ENCODE peak calls at places on chromosomes 4 and X, in seven cellular contexts. Y is CD8-positive, alpha-beta T cell; P is GM23338; A is brain microvascular endothelial cell; D is DND-41; H is K562; O is kidney. X is an unnamed sample.

GRCh38 chr4:85929926-85930325 is 429.9 kb downstream of the MAPK10 start:
- DNase-seq in P (peak), D (peak), Y (no peak), O (peak), H (no peak), A (no peak), X (no peak)

GRCh38 chr4:48664938-48665337 is 115.1 kb downstream of the FRYL start:
- DNase-seq in P (no peak), D (no peak), O (no peak), A (no peak), H (no peak), Y (no peak), X (no peak)

GRCh38 chr4:128846063-128846462 is 36.6 kb downstream of the JADE1 start:
- DNase-seq in H (no peak), D (no peak), O (no peak), A (no peak), P (no peak), Y (no peak), X (no peak)

GRCh38 chr4:23957465-23957864 is 67.6 kb upstream of the PPARGC1A start:
- DNase-seq in H (no peak), O (no peak), Y (no peak), A (no peak), D (no peak), P (no peak), X (no peak)

GRCh38 chr4:11470709-11471441 is 42.2 kb upstream of the HS3ST1 start:
- DNase-seq in Y (no peak), P (peak), O (no peak), H (no peak), D (no peak), A (no peak), X (no peak)

GRCh38 chr4:169254546-169254983 is 16.2 kb downstream of the SH3RF1 start:
- DNase-seq in D (no peak), A (peak), Y (no peak), O (no peak), H (no peak), P (no peak), X (peak)

GRCh38 chrX:140091276-140091886 is 126.1 kb upstream of the CXorf66 start:
- DNase-seq in A (no peak), Y (no peak), D (no peak), P (peak), O (peak), H (peak), X (no peak)

GRCh38 chrX:112636951-112637541 is 42.7 kb downstream of the LHFPL1 start:
- DNase-seq in O (no peak), P (no peak), D (no peak), A (peak), H (no peak), Y (no peak), X (peak)

GRCh38 chr4:176769519-176769918 is 23.2 kb downstream of the VEGFC start:
- DNase-seq in D (no peak), Y (no peak), O (no peak), H (no peak), P (no peak), A (peak), X (peak)

GRCh38 chrX:54824722-54825121 is 17.2 kb downstream of the MAGED2 start:
- DNase-seq in A (no peak), O (no peak), P (no peak), H (no peak), Y (no peak), D (no peak), X (no peak)

GRCh38 chr4:110586137-110586850 is 36.6 kb downstream of the PITX2 start:
- DNase-seq in O (no peak), H (peak), P (peak), Y (no peak), D (no peak), A (peak), X (peak)

GRCh38 chrX:140477987-140478386 is 26.9 kb downstream of the SOX3 start:
- DNase-seq in O (no peak), A (no peak), D (no peak), Y (no peak), P (peak), H (no peak), X (no peak)

GRCh38 chr4:109914356-109914755 is 1.7 kb downstream of the EGF start:
- DNase-seq in A (no peak), D (no peak), Y (no peak), P (peak), H (no peak), O (no peak), X (no peak)

GRCh38 chr4:170305627-170306026 is 215.9 kb upstream of the AADAT start:
- DNase-seq in Y (no peak), D (no peak), O (no peak), A (no peak), H (no peak), P (no peak), X (no peak)

GRCh38 chrX:155071694-155072215 is 447 bp downstream of the BRCC3 start:
- DNase-seq in P (peak), H (peak), A (no peak), D (peak), O (peak), Y (no peak), X (no peak)

GRCh38 chrX:40474205-40474626 is 106.6 kb upstream of the ATP6AP2 start:
- DNase-seq in Y (no peak), A (no peak), H (no peak), O (peak), D (no peak), P (peak), X (no peak)

GRCh38 chr4:152508386-152508785 is 27.5 kb downstream of the FBXW7 start:
- DNase-seq in P (no peak), Y (no peak), O (no peak), H (no peak), A (no peak), D (no peak), X (no peak)

GRCh38 chr4:111778543-111778942 is 366.7 kb upstream of the FAM241A start:
- DNase-seq in P (peak), H (no peak), O (no peak), D (no peak), Y (no peak), A (no peak), X (peak)

GRCh38 chr4:150215601-150216000 is 137.4 kb downstream of the DCLK2 start:
- DNase-seq in D (no peak), O (no peak), A (no peak), Y (no peak), H (no peak), P (no peak), X (no peak)

DNA sequence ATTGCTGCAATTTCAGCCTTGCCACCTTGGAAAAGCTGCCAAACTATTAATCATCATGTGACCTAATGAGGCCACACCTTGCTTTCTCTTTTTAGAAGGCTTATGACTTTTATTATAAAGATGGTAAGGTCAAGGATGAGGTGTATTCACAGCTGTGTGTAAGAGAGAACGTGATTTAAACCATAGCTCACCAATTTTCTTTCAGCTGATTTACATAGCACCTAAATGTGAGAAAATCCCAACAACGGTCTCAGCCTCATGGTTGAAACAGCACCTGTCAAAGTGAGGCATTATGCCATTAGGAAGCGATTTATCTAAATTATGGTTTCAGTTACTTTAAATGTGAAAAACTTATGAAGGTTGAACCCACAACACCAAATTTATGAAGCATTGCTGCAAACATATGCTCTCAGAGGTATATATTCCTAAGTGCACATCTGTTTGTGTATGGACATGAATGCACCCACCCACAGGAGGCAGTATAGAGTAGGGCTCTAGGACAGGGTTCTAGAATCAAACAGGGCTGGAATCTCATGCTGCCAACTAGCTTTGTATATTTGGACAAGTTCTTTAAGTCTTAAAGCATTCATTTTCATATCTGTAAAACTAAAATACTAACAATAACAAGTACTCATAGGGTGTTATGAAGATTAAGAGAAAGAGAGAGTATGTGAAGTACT is 40.7 kb downstream of the ANXA3 start:
- DNase-seq in A (no peak), O (no peak), P (peak), Y (no peak), H (peak), D (peak), X (no peak)
- TF ChIP-seq CTCF in A (peak), O (no peak), P (peak), Y (no peak), H (peak), D (peak), X (peak)

GRCh38 chr4:56653461-56654237 is 27.4 kb downstream of the HOPX start:
- DNase-seq in O (no peak), Y (peak), D (peak), P (peak), A (no peak), H (no peak), X (no peak)

GRCh38 chr4:56648245-56649151 is 32.6 kb downstream of the HOPX start:
- DNase-seq in Y (no peak), P (no peak), D (no peak), O (no peak), H (no peak), A (no peak), X (no peak)

GRCh38 chr4:56651071-56651384 is 30.1 kb downstream of the HOPX start:
- DNase-seq in D (no peak), O (no peak), A (no peak), Y (no peak), P (no peak), H (no peak), X (no peak)

GRCh38 chr4:56649445-56650258 is 31.4 kb downstream of the HOPX start:
- DNase-seq in Y (no peak), O (no peak), D (no peak), A (no peak), P (no peak), H (no peak), X (no peak)

DNA sequence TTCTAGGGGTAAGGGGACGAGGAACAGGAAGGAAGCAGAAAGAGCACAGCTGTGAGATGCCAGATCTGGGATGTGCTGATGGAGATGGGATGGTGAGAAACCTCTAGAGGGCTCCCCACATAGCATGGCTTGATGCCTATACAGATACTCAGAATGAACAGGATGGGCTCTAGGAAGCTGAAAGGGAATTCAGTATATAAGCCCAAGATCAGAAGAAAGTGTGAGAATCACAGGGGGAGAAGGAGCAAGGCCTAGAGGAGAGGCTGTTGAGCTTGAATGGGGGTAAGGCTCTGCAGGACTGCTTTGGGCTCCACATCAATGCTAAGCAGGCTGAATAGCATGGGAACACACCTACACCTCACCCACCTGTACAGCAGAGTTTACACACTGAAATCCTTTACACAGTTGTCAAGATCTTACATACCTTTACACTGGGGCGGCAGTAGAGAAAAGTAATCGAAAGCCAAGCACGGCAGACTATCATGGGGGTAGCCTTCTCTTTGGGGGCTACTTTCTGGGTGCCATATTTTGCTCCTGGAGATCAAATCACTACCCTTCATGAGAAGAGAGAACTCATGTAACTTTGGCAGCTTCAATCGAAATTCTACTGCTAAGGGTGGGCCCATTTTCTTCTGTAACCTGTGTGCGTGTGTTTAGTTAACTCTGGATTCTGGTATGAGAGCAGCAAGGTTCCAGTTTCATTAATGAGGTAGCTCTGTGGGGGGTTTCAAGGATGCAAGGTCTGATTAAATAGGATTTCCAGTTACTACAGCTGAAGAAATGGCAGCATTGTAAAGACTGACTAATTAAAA is 30.6 kb downstream of the HOPX start:
- DNase-seq in O (no peak), Y (no peak), A (no peak), H (no peak), P (peak), D (no peak), X (no peak)
- TF ChIP-seq CTCF in O (no peak), Y (no peak), A (peak), H (no peak), P (peak), D (no peak), X (no peak)

GRCh38 chrX:95040104-95040503 is 1366.1 kb downstream of the FAM133A start:
- DNase-seq in A (no peak), D (no peak), O (no peak), Y (no peak), P (no peak), H (no peak), X (no peak)
- TF ChIP-seq CTCF in A (no peak), D (no peak), O (no peak), Y (no peak), P (no peak), H (no peak), X (no peak)

GRCh38 chr4:1895489-1895888 is 24.3 kb downstream of the NSD2 start:
- DNase-seq in H (no peak), Y (no peak), A (no peak), O (no peak), D (no peak), P (no peak), X (no peak)
- TF ChIP-seq CTCF in H (no peak), Y (no peak), A (no peak), O (no peak), D (no peak), P (no peak), X (no peak)

GRCh38 chr4:69467797-69468196 is 27.9 kb downstream of the UGT2B4 start:
- DNase-seq in A (no peak), Y (no peak), P (peak), H (no peak), O (no peak), D (no peak), X (no peak)

GRCh38 chr4:69473699-69474098 is 22.0 kb downstream of the UGT2B4 start:
- DNase-seq in Y (no peak), D (no peak), O (no peak), H (no peak), A (no peak), P (no peak), X (no peak)

GRCh38 chr4:69471639-69472038 is 24.1 kb downstream of the UGT2B4 start:
- DNase-seq in A (no peak), O (no peak), P (no peak), D (no peak), H (no peak), Y (no peak), X (no peak)

DNA sequence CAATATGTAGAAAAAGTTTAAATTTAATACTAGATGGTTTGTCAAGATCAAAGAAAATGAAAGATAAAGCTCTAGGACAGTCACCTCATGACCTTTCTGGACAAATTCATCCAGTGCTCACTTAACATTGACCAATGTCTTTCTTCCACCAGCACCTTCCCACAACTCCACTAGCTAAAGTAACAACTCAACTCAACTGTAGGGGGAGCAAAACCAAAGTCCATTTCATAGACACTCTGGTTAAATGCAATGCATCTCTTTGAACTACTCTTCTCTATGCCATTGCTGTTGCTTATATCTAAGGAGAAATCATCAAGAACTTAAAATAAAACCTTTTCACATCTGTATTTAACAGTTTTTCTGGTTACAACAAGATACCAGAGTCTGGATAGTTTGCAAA is 25.1 kb downstream of the UGT2B4 start:
- DNase-seq in O (no peak), D (no peak), A (no peak), P (peak), H (no peak), Y (no peak), X (no peak)
- TF ChIP-seq CTCF in O (no peak), D (no peak), A (no peak), P (peak), H (no peak), Y (no peak), X (no peak)

GRCh38 chrX:97747346-97747745 is 863.6 kb downstream of the RPA4 start:
- DNase-seq in Y (no peak), H (no peak), A (no peak), P (no peak), O (no peak), D (no peak), X (no peak)

GRCh38 chrX:97740886-97741285 is 857.2 kb downstream of the RPA4 start:
- DNase-seq in A (no peak), O (no peak), Y (no peak), H (no peak), D (no peak), P (no peak), X (peak)

GRCh38 chrX:97740044-97740443 is 856.3 kb downstream of the RPA4 start:
- DNase-seq in H (no peak), Y (no peak), A (no peak), P (no peak), D (no peak), O (no peak), X (no peak)

DNA sequence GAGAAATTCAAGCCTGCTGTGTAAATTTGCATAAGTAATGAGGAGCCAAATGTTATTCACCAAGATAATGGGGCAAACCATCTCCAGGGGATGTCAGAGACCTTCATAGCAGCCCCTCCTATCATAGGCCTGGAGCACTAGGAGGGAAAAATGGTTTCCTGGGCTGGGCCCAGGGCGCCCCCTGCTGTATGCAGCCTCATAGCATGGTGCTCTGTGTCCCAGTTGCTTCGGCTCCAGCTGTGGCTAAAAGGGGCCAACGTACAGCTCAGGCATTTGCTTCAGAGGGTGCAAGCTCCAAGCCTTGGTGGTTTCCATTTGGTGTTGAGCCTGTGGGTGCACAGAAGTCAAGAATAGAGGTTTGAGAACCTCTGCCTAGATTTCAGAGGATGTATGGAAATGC is 859.3 kb downstream of the RPA4 start:
- DNase-seq in P (peak), A (no peak), D (peak), H (peak), Y (no peak), O (no peak), X (no peak)
- TF ChIP-seq CTCF in P (peak), A (peak), D (peak), H (no peak), Y (no peak), O (no peak), X (peak)

DNA sequence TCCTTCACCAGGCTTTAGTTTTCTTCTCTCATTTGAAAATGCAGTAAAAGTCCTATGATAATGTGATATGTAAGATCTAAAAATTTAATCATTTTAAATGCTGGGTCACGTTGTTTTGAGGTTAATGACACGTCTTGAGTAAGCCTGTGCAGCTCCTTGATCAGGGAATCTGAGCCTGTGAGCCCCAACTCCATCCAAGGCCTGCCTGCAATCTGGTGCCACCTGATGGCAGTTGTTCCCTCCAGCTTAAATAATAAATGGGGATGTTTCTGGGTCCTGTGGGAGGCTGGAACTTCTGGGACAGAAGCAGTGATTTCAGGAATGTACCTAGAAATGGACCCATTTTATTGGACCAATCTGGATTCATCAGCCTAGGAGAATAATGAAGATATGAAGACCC is 455.4 kb upstream of the ADGRL3 start:
- DNase-seq in H (no peak), P (peak), D (no peak), O (no peak), Y (no peak), A (no peak), X (peak)
- TF ChIP-seq CTCF in H (no peak), P (peak), D (no peak), O (no peak), Y (no peak), A (peak), X (peak)

DNA sequence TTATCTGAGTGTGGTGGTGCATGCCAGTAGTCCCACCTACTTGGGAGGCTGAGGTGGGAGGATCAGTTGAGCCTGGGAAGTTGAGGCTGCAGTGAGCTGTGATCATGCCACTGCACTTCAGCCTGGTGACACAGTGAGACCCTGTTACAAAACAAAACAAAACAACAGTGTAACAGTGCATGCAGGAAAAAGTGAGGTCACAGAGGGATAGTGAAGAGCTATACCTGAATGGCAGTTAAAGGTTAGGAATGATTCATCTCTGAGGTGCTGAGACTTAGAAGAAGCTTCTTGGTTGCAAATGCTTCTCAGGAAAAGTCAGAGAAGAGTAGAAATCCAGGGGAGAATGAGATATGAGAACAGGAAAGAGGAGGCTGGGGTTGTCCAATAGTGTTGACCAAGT is 178.7 kb downstream of the FRAS1 start:
- DNase-seq in P (no peak), H (no peak), A (no peak), O (no peak), Y (no peak), D (no peak), X (no peak)
- TF ChIP-seq CTCF in P (no peak), H (no peak), A (no peak), O (no peak), Y (no peak), D (no peak), X (no peak)

X was measured in HFFc6.